ENCODE peak calls at places on chromosomes 6 and 20, in six cellular contexts. X is A673, U is endothelial cell of umbilical vein, E is heart right ventricle, C is mammary epithelial cell, N is body of pancreas. I is an unnamed sample.

GRCh38 chr20:25580711-25581110 is 4.6 kb downstream of the NINL start:
- DNase-seq in X (no peak), U (no peak), E (no peak), C (peak), N (no peak), I (no peak)

GRCh38 chr6:67884442-67884841 is 750.6 kb upstream of the ADGRB3 start:
- DNase-seq in X (no peak), U (no peak), E (no peak), C (no peak), N (no peak), I (no peak)

GRCh38 chr6:151822252-151823111 is 15.0 kb downstream of the ESR1 start:
- DNase-seq in X (no peak), U (no peak), E (no peak), C (no peak), N (no peak), I (no peak)

GRCh38 chr6:14652536-14652935 is 535.0 kb downstream of the CD83 start:
- DNase-seq in X (no peak), U (no peak), E (no peak), C (peak), N (no peak), I (no peak)

GRCh38 chr6:72534236-72534635 is 87.6 kb upstream of the KCNQ5 start:
- DNase-seq in X (no peak), U (no peak), E (no peak), C (no peak), N (no peak), I (no peak)

GRCh38 chr6:130411481-130411880 is 45.7 kb downstream of the TMEM200A start:
- DNase-seq in X (no peak), U (no peak), E (no peak), C (no peak), N (no peak), I (no peak)

GRCh38 chr20:8568068-8568467 is 436.0 kb downstream of the PLCB1 start:
- DNase-seq in X (peak), U (no peak), E (no peak), C (no peak), N (no peak), I (no peak)

GRCh38 chr6:42007753-42008528 is 42.4 kb upstream of the TAF8 start:
- DNase-seq in X (no peak), U (no peak), E (no peak), C (no peak), N (no peak), I (no peak)

GRCh38 chr6:161303628-161304340 is 29.9 kb upstream of the AGPAT4 start:
- DNase-seq in X (no peak), U (no peak), E (no peak), C (peak), N (no peak), I (no peak)

GRCh38 chr6:108083349-108083748 is 8.8 kb upstream of the OSTM1 start:
- DNase-seq in X (no peak), U (no peak), E (no peak), C (no peak), N (no peak), I (no peak)

GRCh38 chr6:122799140-122799539 is 10.1 kb downstream of the SMPDL3A start:
- DNase-seq in X (no peak), U (no peak), E (no peak), C (no peak), N (no peak), I (no peak)

GRCh38 chr20:34309691-34310090 is 6.5 kb upstream of the AHCY start:
- DNase-seq in X (no peak), U (no peak), E (no peak), C (no peak), N (no peak), I (no peak)

GRCh38 chr6:145143379-145143778 is 591.9 kb downstream of the EPM2A start:
- DNase-seq in X (no peak), U (no peak), E (no peak), C (no peak), N (no peak), I (no peak)

GRCh38 chr6:116253505-116254296 is at the start of gene TSPYL4:
- DNase-seq in X (peak), U (peak), E (peak), C (peak), N (peak), I (peak)

GRCh38 chr6:79630883-79631799 is at the start of gene SH3BGRL2:
- DNase-seq in X (peak), U (peak), E (peak), C (peak), N (peak), I (peak)

GRCh38 chr6:170545405-170545804 is 7.7 kb downstream of the PSMB1 start:
- DNase-seq in X (no peak), U (no peak), E (no peak), C (no peak), N (no peak), I (no peak)

GRCh38 chr6:4804095-4804494 is 27.9 kb downstream of the CDYL start:
- DNase-seq in X (no peak), U (no peak), E (no peak), C (peak), N (no peak), I (no peak)

GRCh38 chr6:134468633-134469032 is 150.7 kb upstream of the SGK1 start:
- DNase-seq in X (no peak), U (no peak), E (no peak), C (no peak), N (peak), I (no peak)

GRCh38 chr6:126007795-126008194 is 21.5 kb downstream of the TRMT11 start:
- DNase-seq in X (no peak), U (no peak), E (no peak), C (no peak), N (no peak), I (no peak)

DNA sequence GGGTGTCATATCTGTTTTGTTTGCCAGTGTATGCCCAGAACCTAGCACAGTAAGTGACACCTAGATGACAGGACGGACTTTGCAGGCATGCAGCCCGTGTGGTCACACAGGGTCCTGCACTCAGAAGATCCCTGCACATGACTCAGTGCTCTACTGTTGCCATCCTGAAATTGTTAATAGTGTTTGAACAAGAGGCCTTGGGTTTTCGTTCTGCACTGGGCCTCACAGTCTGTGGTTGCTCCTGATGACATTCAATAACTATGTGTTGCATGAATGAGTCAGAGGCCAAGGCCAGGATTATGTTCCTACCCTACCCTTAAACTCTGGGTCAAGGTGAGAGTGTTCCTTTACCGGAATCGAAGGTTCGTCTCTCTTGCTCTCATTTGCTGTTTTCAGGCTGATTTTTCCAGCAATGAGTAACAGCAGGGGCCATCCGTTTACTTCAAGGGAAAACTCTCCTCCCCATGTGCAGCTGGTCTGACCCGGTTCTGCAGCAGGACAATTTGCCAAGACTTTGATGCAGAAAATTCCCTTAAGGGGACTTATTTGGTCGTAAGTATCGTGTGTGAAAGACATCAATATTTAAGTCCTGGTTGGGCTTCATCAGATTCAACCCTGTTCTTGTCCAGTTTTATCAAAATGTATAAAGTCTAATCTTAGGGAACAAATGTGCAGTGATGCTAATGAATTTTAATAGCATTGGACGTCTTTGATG is 13.0 kb upstream of the PFDN4 start:
- DNase-seq in X (peak), U (no peak), E (no peak), C (peak), N (no peak), I (no peak)
- TF ChIP-seq CTCF in X (no peak), U (no peak), E (no peak), C (peak), N (no peak), I (no peak)

GRCh38 chr6:10547809-10548208 is 26.7 kb downstream of the GCNT2 start:
- DNase-seq in X (no peak), U (no peak), E (no peak), C (no peak), N (no peak), I (no peak)
- H3K27ac ChIP-seq in X (no peak), U (no peak), E (no peak), C (no peak), N (no peak), I (no peak)

GRCh38 chr20:57686931-57687652 is 22.7 kb downstream of the PMEPA1 start:
- DNase-seq in X (no peak), U (no peak), E (no peak), C (peak), N (no peak), I (no peak)
- H3K4me3 ChIP-seq in X (no peak), U (no peak), E (no peak), C (no peak), N (no peak), I (no peak)

GRCh38 chr20:10412591-10413408 is 21.2 kb downstream of the MKKS start:
- DNase-seq in X (no peak), U (peak), E (no peak), C (no peak), N (no peak), I (no peak)
- TF ChIP-seq CTCF in X (peak), U (peak), E (no peak), C (peak), N (no peak), I (no peak)

DNA sequence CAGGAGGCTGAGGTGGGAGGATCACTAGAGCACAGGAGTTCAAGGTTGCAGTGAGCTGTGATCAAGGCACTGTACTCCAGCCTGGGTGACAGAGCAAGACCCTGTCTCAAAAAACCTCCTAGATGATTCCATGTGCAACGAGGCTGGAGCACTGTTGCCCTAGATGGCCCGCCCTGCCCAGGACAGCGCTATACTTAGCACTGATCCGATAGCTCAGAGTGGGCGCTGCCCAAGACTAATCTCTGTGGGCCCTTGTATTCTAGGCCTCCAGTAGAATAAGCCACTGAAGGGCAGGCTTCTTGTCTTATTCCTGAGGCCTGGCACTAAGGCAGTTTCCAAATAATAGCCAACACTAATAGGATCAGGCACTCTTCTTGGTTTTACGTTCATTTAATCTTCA is 41.0 kb downstream of the STK35 start:
- DNase-seq in X (no peak), U (no peak), E (peak), C (no peak), N (no peak), I (no peak)
- H3K27ac ChIP-seq in X (no peak), U (no peak), E (peak), C (no peak), N (no peak), I (no peak)

I was measured in dorsolateral prefrontal cortex.